ENCODE peak calls at places on chromosomes 2 and 18, in nine cellular contexts. D, U, K, I, S, N, O, F and H are unnamed samples.
A peak's percentile ranks its signal among the peaks of the same experiment; 100 is the strongest.

GRCh38 chr18:23661735-23662308 is 889 bp downstream of the ANKRD29 start:
- DNase-seq in I (no peak), U (no peak), D (no peak), F (no peak), S (no peak), N (no peak), K (no peak), O (no peak), H (no peak)

GRCh38 chr2:127411609-127412370 is 6.4 kb upstream of the PROC start:
- DNase-seq in D (no peak), N (no peak), U (no peak), S (no peak), I (no peak), O (no peak), K (no peak), F (no peak), H (no peak)

GRCh38 chr18:37144921-37145320 is 316.0 kb downstream of the KIAA1328 start:
- DNase-seq in O (no peak), K (no peak), D (no peak), N (no peak), U (no peak), S (no peak), I (no peak), F (no peak), H (no peak)

GRCh38 chr2:236654496-236654895 is 84.9 kb downstream of the ACKR3 start:
- DNase-seq in F (no peak), I (no peak), D (no peak), N (no peak), S (no peak), O (no peak), K (no peak), U (no peak), H (no peak)

GRCh38 chr2:181872178-181872577 is 19.4 kb upstream of the ITPRID2 start:
- DNase-seq in U (no peak), O (no peak), S (no peak), F (no peak), N (no peak), D (no peak), I (no peak), K (no peak), H (no peak)

GRCh38 chr2:50401772-50402653 is 629.9 kb downstream of the NRXN1 start:
- DNase-seq in D (no peak), O (no peak), F (no peak), I (peak; percentile 14), K (peak; percentile 26), N (peak; percentile 53), S (peak; percentile 8), U (no peak), H (peak; percentile 2)

GRCh38 chr2:68834737-68835136 is 36.5 kb downstream of the BMP10 start:
- DNase-seq in S (no peak), N (no peak), U (no peak), D (no peak), K (no peak), O (no peak), F (no peak), I (no peak), H (no peak)

GRCh38 chr2:40346535-40347354 is 105.1 kb downstream of the SLC8A1 start:
- DNase-seq in S (no peak), D (peak; percentile 60), I (no peak), O (no peak), K (no peak), F (no peak), N (peak; percentile 68), U (no peak), H (peak; percentile 38)

GRCh38 chr2:217789003-217789735 is 213.6 kb downstream of the TNS1 start:
- DNase-seq in K (peak; percentile 61), N (peak; percentile 65), S (peak; percentile 50), O (no peak), U (peak; percentile 82), I (peak; percentile 82), D (peak; percentile 91), F (peak; percentile 66), H (peak; percentile 57)

GRCh38 chr2:71526131-71526530 is 72.8 kb downstream of the DYSF start:
- DNase-seq in K (no peak), N (no peak), O (no peak), U (no peak), D (no peak), I (no peak), F (no peak), S (no peak), H (no peak)

GRCh38 chr18:75107931-75108276 is 101.0 kb downstream of the PTGR3 start:
- DNase-seq in D (no peak), O (no peak), S (no peak), I (no peak), K (no peak), N (no peak), F (no peak), U (no peak), H (no peak)

DNA sequence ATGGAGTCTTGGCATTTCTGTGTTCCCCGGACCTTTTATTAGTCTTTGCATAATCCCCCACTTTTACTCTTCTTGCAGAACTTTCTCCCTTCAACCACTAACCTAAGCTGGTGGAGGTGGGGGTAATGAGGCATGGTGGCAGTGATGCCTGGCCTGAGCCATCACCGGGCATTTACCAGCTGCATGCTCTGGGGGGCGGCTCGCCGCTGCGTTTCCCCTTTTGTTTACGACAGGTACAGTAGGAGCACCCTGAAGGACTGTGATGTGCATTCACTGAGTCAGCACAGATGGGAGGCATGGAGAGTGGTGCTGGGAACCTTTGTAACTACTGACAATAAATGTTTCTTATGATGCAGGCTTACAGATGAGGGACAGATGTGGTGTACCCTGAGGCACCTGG is 46.9 kb downstream of the PLEKHB2 start:
- DNase-seq in I (no peak), F (no peak), U (no peak), K (no peak), S (no peak), D (no peak), O (no peak), N (no peak), H (no peak)
- TF ChIP-seq CTCF in I (no peak), F (no peak), U (no peak), K (no peak), S (no peak), D (no peak), O (no peak), N (no peak), H (peak; percentile 14)

DNA sequence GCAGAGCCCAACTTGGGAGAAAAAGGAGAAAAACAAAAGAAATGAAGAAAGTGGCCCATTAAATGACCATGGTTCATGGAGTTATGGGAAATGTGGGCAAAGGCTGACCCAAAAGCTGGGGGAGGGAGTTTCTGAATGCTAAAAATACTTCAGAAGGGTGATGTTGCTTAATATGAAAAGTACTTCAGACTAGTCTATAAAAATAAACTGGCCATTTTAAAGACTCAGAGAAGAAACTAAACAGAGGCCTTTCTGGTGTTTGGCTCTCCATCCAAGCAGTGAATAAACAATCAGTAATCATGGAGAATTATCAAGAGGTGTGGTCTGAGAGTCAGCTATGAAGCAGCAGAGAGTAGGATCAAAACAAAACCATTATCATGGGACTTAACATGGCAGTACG is 160.8 kb upstream of the MAPRE2 start:
- DNase-seq in S (no peak), N (no peak), U (no peak), O (no peak), F (no peak), K (no peak), I (no peak), D (no peak), H (no peak)
- TF ChIP-seq CTCF in S (no peak), N (no peak), U (no peak), O (no peak), F (no peak), K (no peak), I (no peak), D (no peak), H (no peak)

DNA sequence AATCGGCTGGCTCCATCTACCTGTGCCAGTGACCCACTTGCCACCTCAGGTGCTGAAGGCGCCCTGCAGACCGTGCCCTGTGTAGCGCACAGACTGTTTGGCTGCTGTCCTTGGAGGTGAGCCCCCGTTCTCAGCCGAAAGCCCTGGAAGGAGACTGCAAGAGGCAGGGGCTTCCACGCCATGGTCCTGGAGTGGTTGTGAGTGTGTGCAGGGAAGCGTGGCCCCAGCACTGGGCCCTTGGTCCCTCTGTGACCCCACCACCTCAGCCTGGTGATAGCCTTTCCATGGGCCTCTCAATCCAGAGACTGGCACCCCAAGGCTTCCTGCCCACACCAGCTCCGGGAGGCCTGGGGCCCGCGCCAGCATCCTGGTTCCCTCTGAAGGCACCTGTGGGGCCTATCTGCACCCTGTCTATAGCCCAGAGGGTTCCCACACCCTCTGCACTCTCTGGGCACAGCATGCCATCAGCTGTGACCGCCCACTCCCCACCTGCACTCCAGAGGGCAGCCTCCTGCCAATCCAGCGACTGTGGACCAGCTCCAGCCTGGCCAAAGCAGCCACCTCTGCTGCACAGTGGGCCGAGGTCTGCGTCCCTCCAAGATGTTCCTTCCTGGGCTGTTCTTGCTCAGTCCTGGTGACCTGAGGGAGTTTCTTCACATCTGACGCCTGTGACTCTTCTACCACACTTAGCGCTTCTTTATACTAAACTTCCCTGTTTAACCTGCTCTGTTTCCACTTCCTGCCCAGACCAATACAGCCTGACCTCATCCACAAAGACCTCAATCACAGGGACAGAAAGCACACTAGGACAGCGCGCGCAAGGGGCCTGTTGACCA is 109.5 kb downstream of the EIPR1 start:
- DNase-seq in O (no peak), K (no peak), I (no peak), U (no peak), F (no peak), S (no peak), N (no peak), D (no peak), H (no peak)
- TF ChIP-seq CTCF in O (no peak), K (no peak), I (no peak), U (no peak), F (no peak), S (no peak), N (no peak), D (no peak), H (no peak)

GRCh38 chr2:26230806-26231205 is 13.6 kb downstream of the HADHA start:
- DNase-seq in K (no peak), N (no peak), O (no peak), D (no peak), S (no peak), U (no peak), F (no peak), I (no peak), H (no peak)

GRCh38 chr2:26238301-26238958 is 6.0 kb downstream of the HADHA start:
- DNase-seq in D (no peak), O (no peak), S (no peak), I (no peak), F (no peak), K (no peak), N (peak; percentile 48), U (no peak), H (no peak)

GRCh38 chr2:26237868-26238267 is 6.6 kb downstream of the HADHA start:
- DNase-seq in I (no peak), O (no peak), N (no peak), F (no peak), K (no peak), U (no peak), D (no peak), S (no peak), H (no peak)

GRCh38 chr2:26229595-26229994 is 14.8 kb downstream of the HADHA start:
- DNase-seq in S (no peak), N (no peak), O (no peak), I (no peak), K (no peak), U (no peak), D (no peak), F (no peak), H (no peak)

DNA sequence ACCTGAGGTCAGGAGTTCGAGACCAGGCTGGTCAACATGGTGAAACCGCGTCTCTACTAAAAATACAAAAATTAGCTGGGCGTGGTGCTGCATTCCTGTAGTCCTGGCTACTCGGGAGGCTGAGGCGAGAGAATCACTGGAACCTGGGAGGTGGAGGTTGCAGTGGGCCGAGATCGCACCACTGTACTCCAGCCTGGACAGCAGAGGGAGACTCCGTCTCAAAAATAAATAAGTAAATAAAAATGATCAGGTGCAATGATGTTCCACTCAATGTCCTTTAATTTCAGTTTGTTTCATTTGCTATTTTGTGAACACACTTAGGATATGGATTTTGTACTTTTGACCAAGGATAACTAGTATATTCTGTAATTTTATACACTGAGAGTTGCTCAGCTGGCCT is 9.3 kb downstream of the HADHA start:
- DNase-seq in U (no peak), I (no peak), D (no peak), O (no peak), N (no peak), F (no peak), S (no peak), K (no peak), H (no peak)
- TF ChIP-seq CTCF in U (peak; percentile 44), I (no peak), D (peak; percentile 37), O (no peak), N (no peak), F (no peak), S (peak; percentile 32), K (peak; percentile 17), H (peak; percentile 52)